ENCODE peak calls at places on chromosomes 3 and 15, in eight cellular contexts. P is memory B cell; X is BE2C; F is GM13977; H is CD4-positive, alpha-beta memory T cell; I is NCI-H446 treated with DMSO at 0.1 percent for 48 hours; Z is naive B cell; C is germinal center. A is an unnamed sample.

GRCh38 chr15:33737687-33738606 is 230.3 kb upstream of the CHRM5 start:
- DNase-seq in X (peak), I (no peak), P (peak), F (peak), C (peak), Z (no peak), H (no peak), A (peak)

GRCh38 chr3:157059661-157060060 is 100.3 kb downstream of the CCNL1 start:
- DNase-seq in I (no peak), H (no peak), C (no peak), P (no peak), X (no peak), Z (no peak), F (peak), A (no peak)

GRCh38 chr3:174010902-174011301 is 613.4 kb downstream of the NLGN1 start:
- DNase-seq in C (no peak), X (no peak), Z (no peak), I (no peak), P (no peak), F (no peak), H (no peak), A (no peak)

GRCh38 chr3:13890377-13891016 is 10.6 kb upstream of the WNT7A start:
- DNase-seq in C (no peak), F (no peak), P (no peak), H (peak), X (no peak), I (no peak), Z (no peak), A (no peak)

GRCh38 chr15:38217788-38218609 is 34.6 kb upstream of the SPRED1 start:
- DNase-seq in P (no peak), Z (no peak), F (no peak), C (no peak), H (no peak), I (no peak), X (no peak), A (no peak)

GRCh38 chr15:65400760-65401606 is 21.8 kb downstream of the IGDCC4 start:
- DNase-seq in Z (peak), F (peak), C (peak), H (peak), P (peak), I (peak), X (peak), A (no peak)

GRCh38 chr3:190070623-190071347 is 49.9 kb downstream of the P3H2 start:
- DNase-seq in Z (no peak), H (no peak), C (no peak), I (no peak), X (no peak), F (no peak), P (no peak), A (no peak)

GRCh38 chr3:127909646-127910045 is 5.4 kb upstream of the KBTBD12 start:
- DNase-seq in C (no peak), H (no peak), I (no peak), P (no peak), X (no peak), F (no peak), Z (no peak), A (no peak)

GRCh38 chr15:40087991-40088928 is 20.4 kb downstream of the BMF start:
- DNase-seq in F (no peak), P (no peak), I (no peak), X (no peak), Z (no peak), C (no peak), H (no peak), A (no peak)

GRCh38 chr15:101441706-101442105 is 47.8 kb downstream of the PCSK6 start:
- DNase-seq in Z (no peak), X (no peak), H (no peak), P (no peak), I (no peak), F (no peak), C (no peak), A (no peak)

GRCh38 chr3:8663177-8664061 is 18.8 kb upstream of the SSUH2 start:
- DNase-seq in H (no peak), I (no peak), Z (peak), F (peak), P (peak), C (peak), X (peak), A (no peak)

GRCh38 chr3:127277591-127277990 is 10.3 kb downstream of the PRR20G start:
- DNase-seq in I (no peak), F (no peak), C (no peak), P (no peak), X (no peak), H (no peak), Z (no peak), A (no peak)

GRCh38 chr3:12318758-12319621 is 30.1 kb downstream of the PPARG start:
- DNase-seq in Z (no peak), H (no peak), C (no peak), F (no peak), I (no peak), X (no peak), P (no peak), A (no peak)

GRCh38 chr3:113912551-113913246 is 35.1 kb upstream of the ZDHHC23 start:
- DNase-seq in H (peak), C (peak), F (peak), Z (peak), X (peak), P (peak), I (peak), A (peak)

GRCh38 chr15:74725241-74725774 is at the start of gene CYP1A1:
- DNase-seq in P (no peak), X (no peak), H (peak), F (peak), I (no peak), C (no peak), Z (no peak), A (peak)

GRCh38 chr15:99929266-99929665 is 196.0 kb upstream of the LYSMD4 start:
- DNase-seq in P (no peak), C (no peak), F (no peak), H (no peak), Z (no peak), I (no peak), X (no peak), A (no peak)